ENCODE peak calls at places on chromosomes 5 and 9, in eight cellular contexts. H is breast epithelium, V is lower leg skin, Q is A549, Z is ovary, C is HepG2, M is uterus, N is stomach. W is an unnamed sample.

GRCh38 chr9:132597073-132597775 is 14.8 kb downstream of the BARHL1 start:
- DNase-seq in V (no peak), Q (no peak), H (peak), N (no peak), Z (no peak), C (no peak), M (no peak), W (no peak)

GRCh38 chr5:75374394-75374814 is 37.4 kb downstream of the HMGCR start:
- DNase-seq in Q (no peak), N (no peak), Z (no peak), M (no peak), H (no peak), C (peak), V (no peak), W (no peak)

GRCh38 chr9:127813739-127814226 is 11.1 kb downstream of the FPGS start:
- DNase-seq in Q (no peak), Z (peak), H (no peak), V (no peak), M (no peak), N (no peak), C (peak), W (no peak)

GRCh38 chr5:67003906-67004729 is 192.5 kb downstream of the CD180 start:
- DNase-seq in Z (peak), V (peak), Q (peak), C (peak), H (peak), N (peak), M (peak), W (peak)

GRCh38 chr9:104968025-104968982 is 40.3 kb upstream of the ABCA1 start:
- DNase-seq in Q (peak), C (peak), H (peak), N (peak), Z (peak), V (peak), M (peak), W (peak)

GRCh38 chr9:103242025-103242424 is 246.9 kb downstream of the CYLC2 start:
- DNase-seq in V (no peak), Z (no peak), Q (no peak), C (no peak), N (no peak), M (no peak), H (no peak), W (peak)

GRCh38 chr9:76292658-76293057 is 101.6 kb downstream of the RFK start:
- DNase-seq in Z (no peak), V (no peak), Q (no peak), H (no peak), N (no peak), M (no peak), C (no peak), W (no peak)

GRCh38 chr9:71004196-71004595 is 117.2 kb downstream of the TRPM3 start:
- DNase-seq in C (no peak), H (no peak), M (no peak), N (no peak), Z (no peak), Q (no peak), V (no peak), W (no peak)

DNA sequence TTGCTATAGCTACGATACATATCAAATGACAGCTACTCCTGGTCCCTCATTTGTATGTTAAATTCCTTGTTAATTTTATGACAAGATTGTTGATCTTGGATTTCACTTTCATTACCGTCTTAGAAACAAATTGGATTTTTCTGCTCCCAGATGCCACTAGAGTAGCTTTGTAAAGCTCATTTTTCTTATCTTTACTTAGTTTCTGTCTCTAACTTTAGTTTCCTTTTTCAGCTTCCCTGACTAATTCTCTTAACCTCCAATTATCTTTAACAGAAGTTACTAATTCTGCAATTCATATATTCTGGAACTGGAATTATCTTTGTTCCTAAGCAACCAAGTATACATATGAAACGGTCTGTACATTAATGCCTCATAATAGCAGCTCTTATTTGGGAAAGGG is 16.6 kb downstream of the ITGA1 start:
- DNase-seq in N (no peak), Z (no peak), C (no peak), M (no peak), V (no peak), H (no peak), Q (no peak), W (no peak)
- TF ChIP-seq POLR2A in N (no peak), Z (no peak), C (no peak), M (no peak), V (no peak), H (no peak), Q (no peak), W (no peak)

GRCh38 chr5:126511961-126512360 is 83.1 kb downstream of the ALDH7A1 start:
- DNase-seq in V (no peak), M (no peak), N (no peak), Q (no peak), Z (peak), C (no peak), H (no peak), W (no peak)

GRCh38 chr5:126508251-126508961 is 85.2 kb downstream of the GRAMD2B start:
- DNase-seq in H (no peak), Z (peak), V (peak), M (no peak), N (no peak), C (no peak), Q (no peak), W (no peak)

GRCh38 chr5:126509339-126509738 is 85.7 kb downstream of the ALDH7A1 start:
- DNase-seq in Q (no peak), V (no peak), H (no peak), C (no peak), N (no peak), M (no peak), Z (peak), W (no peak)

GRCh38 chr5:126506079-126506478 is 82.9 kb downstream of the GRAMD2B start:
- DNase-seq in N (no peak), C (no peak), Z (no peak), Q (no peak), M (no peak), V (peak), H (no peak), W (no peak)

GRCh38 chr5:126508962-126509279 is 85.7 kb downstream of the GRAMD2B start:
- DNase-seq in V (no peak), C (no peak), H (no peak), Q (no peak), Z (peak), M (peak), N (no peak), W (peak)
- TF ChIP-seq POLR2A in V (no peak), C (no peak), H (no peak), Q (no peak), Z (no peak), M (no peak), N (no peak), W (no peak)

DNA sequence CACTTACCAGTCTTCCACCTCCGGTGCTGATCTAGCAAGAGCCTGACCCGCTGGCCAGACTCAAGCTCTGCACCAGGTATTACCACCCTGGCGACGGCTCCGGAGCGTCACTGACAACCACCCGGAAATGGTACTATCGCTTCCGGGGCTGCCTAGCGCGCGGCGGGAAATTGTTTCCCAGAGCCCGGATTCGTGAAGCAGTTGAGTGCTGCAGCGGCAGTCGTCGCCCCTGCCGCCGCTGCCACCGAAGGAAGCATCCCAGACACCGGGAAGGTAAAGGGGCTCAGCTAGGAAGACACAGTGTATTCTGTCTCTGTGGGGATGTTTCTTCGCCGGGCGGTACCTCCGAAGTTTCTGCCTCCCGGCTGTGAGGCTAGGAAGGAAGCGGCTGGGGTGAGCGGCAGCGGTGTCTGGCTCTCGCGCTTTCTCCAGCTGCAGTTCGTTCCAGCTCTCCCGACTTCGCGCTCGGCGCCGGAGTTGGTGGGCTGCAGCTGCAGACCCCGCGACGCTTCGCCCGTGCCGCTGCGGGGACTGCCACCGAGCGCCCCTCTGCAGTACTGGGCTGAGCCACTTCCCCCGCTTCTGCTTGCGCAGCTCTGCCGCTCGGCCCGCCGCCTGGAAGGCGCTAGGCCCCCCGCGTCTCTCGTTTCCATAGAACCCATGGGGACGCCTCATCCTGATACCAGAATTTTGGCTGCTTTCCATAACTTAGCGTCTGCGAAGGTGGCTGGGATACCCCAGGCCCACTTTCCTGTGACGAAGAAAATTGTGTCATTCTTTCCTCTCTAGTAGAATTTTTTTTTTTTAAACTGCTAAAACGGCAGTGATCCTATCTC is at the start of the genes KIAA0825 and SLF1:
- DNase-seq in N (peak), H (peak), Q (peak), M (peak), V (peak), Z (peak), C (peak), W (peak)
- TF ChIP-seq POLR2A in N (no peak), H (no peak), Q (peak), M (no peak), V (no peak), Z (no peak), C (peak), W (peak)

GRCh38 chr9:120856700-120857099 is 14.0 kb upstream of the PSMD5 start:
- DNase-seq in Q (no peak), H (peak), M (no peak), V (no peak), N (peak), C (no peak), Z (no peak), W (no peak)
- TF ChIP-seq POLR2A in Q (no peak), H (no peak), M (no peak), V (no peak), N (no peak), C (no peak), Z (no peak), W (no peak)

GRCh38 chr9:96654450-96655197 is 493 bp downstream of the PRXL2C start:
- DNase-seq in H (peak), M (peak), C (peak), N (peak), Q (peak), Z (peak), V (peak), W (peak)
- TF ChIP-seq POLR2A in H (no peak), M (no peak), C (no peak), N (no peak), Q (peak), Z (peak), V (no peak), W (no peak)

GRCh38 chr5:1525624-1525985 is 1.8 kb upstream of the LPCAT1 start:
- DNase-seq in H (no peak), V (no peak), Z (no peak), C (no peak), M (no peak), N (peak), Q (no peak), W (no peak)

GRCh38 chr5:1524481-1524798 is 680 bp upstream of the LPCAT1 start:
- DNase-seq in H (no peak), Z (peak), N (no peak), Q (no peak), M (no peak), C (no peak), V (peak), W (no peak)

GRCh38 chr5:1526151-1526631 is 2.4 kb upstream of the LPCAT1 start:
- DNase-seq in Z (peak), H (no peak), V (peak), Q (no peak), N (peak), C (no peak), M (peak), W (no peak)

GRCh38 chr5:1523793-1524480 is at the start of gene LPCAT1:
- DNase-seq in Q (peak), M (peak), Z (peak), V (peak), H (no peak), C (peak), N (peak), W (peak)

DNA sequence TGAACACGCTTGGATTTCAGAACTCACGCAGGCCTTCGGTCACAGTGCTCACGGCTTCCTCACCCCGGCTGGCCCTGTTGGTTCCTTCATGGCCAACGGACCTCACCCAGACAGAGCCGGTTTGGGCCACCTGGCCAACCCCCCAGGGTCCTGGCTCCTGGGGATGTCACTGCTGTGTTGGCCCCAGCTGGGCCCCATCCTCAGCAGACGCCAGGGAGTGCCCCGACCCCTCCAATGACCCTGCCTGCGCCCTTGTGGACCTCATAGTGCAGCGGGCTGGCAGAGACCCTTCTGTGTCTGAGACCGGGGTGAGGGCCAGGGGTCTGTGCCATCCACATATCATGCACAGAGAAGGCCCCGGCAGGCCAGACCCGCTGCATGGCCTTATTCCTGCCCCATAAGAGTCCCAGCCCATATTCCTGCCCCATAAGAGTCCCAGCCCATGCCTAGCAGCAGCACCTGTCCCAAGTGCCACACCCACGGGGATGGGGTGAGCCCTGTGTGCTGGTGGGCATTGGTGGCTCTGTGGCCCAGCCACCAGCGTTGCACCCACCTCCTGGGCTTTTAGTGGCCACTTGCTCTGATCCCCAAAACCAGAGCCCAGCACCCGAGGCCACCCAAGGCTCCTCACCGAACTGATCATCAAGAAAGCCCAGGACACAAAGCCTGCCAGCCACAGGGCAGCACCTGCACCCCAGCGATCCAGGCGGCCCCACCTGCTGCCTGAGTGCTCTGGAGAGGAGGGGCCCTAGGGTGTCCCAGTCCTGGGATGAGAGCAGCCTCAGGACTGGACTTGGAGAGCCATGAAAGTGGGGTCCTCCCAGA is 1.3 kb upstream of the LPCAT1 start:
- DNase-seq in N (peak), Z (peak), H (no peak), V (peak), C (no peak), Q (no peak), M (peak), W (no peak)
- TF ChIP-seq POLR2A in N (no peak), Z (no peak), H (no peak), V (no peak), C (no peak), Q (peak), M (no peak), W (no peak)

GRCh38 chr5:173615884-173616576 is 420 bp downstream of the BOD1 start:
- DNase-seq in V (peak), C (peak), M (peak), N (peak), Q (peak), H (peak), Z (peak), W (peak)
- TF ChIP-seq POLR2A in V (no peak), C (peak), M (no peak), N (no peak), Q (no peak), H (no peak), Z (no peak), W (peak)

GRCh38 chr5:56591081-56591480 is 224.3 kb upstream of the MAP3K1 start:
- DNase-seq in N (no peak), V (no peak), C (no peak), H (no peak), M (no peak), Z (no peak), Q (no peak), W (no peak)

GRCh38 chr5:56588125-56588516 is 227.2 kb upstream of the MAP3K1 start:
- DNase-seq in N (no peak), Z (no peak), M (no peak), V (no peak), C (no peak), Q (no peak), H (no peak), W (no peak)

GRCh38 chr5:56587381-56588124 is 227.8 kb upstream of the MAP3K1 start:
- DNase-seq in H (no peak), Q (no peak), C (no peak), N (no peak), M (no peak), Z (no peak), V (no peak), W (no peak)

GRCh38 chr5:56589486-56589870 is 225.9 kb upstream of the MAP3K1 start:
- DNase-seq in Z (no peak), H (no peak), V (no peak), N (no peak), Q (no peak), C (no peak), M (no peak), W (no peak)

GRCh38 chr5:56588636-56589485 is 226.5 kb upstream of the MAP3K1 start:
- DNase-seq in N (peak), C (no peak), H (no peak), M (peak), Z (peak), V (peak), Q (no peak), W (no peak)
- TF ChIP-seq POLR2A in N (no peak), C (no peak), H (no peak), M (no peak), Z (no peak), V (no peak), Q (no peak), W (no peak)

DNA sequence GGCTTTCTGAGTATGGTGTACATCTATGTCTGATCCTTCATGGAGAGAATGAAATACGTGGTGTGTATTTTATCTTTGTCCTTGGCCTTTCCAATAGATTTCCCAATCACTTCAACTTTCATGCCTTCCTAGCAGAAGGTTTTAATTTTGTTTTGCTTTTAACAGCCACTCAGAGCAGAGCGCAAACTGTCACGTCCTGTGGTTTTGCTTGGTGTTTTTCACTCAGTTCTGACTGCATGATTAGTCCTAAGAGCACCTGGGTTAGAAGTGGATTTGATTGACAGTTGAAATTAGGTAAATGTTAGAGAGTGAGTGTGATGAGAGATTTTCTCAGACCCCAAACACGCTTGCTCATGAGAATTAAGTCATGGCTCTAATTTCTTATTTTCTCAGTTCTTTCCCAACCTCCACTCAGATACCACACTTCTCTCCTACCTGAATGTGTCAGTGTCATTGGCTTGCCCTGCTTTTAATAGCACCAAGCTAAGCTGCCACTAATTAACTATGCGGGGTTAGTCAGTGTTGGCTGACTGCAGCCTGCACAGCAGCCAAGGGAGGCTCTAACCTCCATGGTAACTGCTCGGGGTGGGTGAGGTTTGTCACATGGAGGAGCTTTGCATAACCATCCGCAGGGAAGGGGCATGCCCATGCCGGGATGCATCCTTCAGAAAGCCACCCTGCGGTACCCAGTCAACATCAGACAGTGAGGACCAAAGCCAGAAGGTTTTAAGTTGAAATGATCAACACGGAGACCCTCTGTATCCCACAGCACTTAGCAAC is 173.4 kb downstream of the NR3C1 start:
- DNase-seq in H (no peak), C (peak), Z (no peak), M (no peak), N (no peak), Q (no peak), V (peak), W (no peak)
- TF ChIP-seq POLR2A in H (no peak), C (no peak), Z (no peak), M (no peak), N (no peak), Q (no peak), V (no peak), W (no peak)